ENCODE peak calls at places on chromosomes 7 and 10, in four cellular contexts. One of them, this sample, is unnamed.

GRCh38 chr10:112613620-112614019 is 166.6 kb downstream of the VTI1A start:
- DNase-seq in left ventricle myocardium inferior: peak
- DNase-seq in CD4-positive, alpha-beta T cell: no peak
- DNase-seq in neural crest cell: no peak
- DNase-seq in this sample: no peak

GRCh38 chr7:31058122-31058521 is 6.0 kb downstream of the ADCYAP1R1 start:
- DNase-seq in left ventricle myocardium inferior: no peak
- DNase-seq in CD4-positive, alpha-beta T cell: no peak
- DNase-seq in neural crest cell: no peak
- DNase-seq in this sample: peak

GRCh38 chr7:95611224-95611623 is 14.9 kb upstream of the PDK4 start:
- DNase-seq in left ventricle myocardium inferior: no peak
- DNase-seq in CD4-positive, alpha-beta T cell: no peak
- DNase-seq in neural crest cell: no peak
- DNase-seq in this sample: no peak

GRCh38 chr7:140732436-140732835 is 35.9 kb downstream of the NDUFB2 start:
- DNase-seq in left ventricle myocardium inferior: no peak
- DNase-seq in CD4-positive, alpha-beta T cell: no peak
- DNase-seq in neural crest cell: no peak
- DNase-seq in this sample: no peak

GRCh38 chr7:25805027-25805687 is 346.8 kb upstream of the NFE2L3 start:
- DNase-seq in left ventricle myocardium inferior: no peak
- DNase-seq in CD4-positive, alpha-beta T cell: no peak
- DNase-seq in neural crest cell: no peak
- DNase-seq in this sample: no peak

GRCh38 chr7:47378728-47379395 is 203.0 kb downstream of the TNS3 start:
- DNase-seq in left ventricle myocardium inferior: no peak
- DNase-seq in CD4-positive, alpha-beta T cell: no peak
- DNase-seq in neural crest cell: no peak
- DNase-seq in this sample: no peak

GRCh38 chr10:124632566-124632965 is 111.6 kb downstream of the FAM53B start:
- DNase-seq in left ventricle myocardium inferior: no peak
- DNase-seq in CD4-positive, alpha-beta T cell: no peak
- DNase-seq in neural crest cell: no peak
- DNase-seq in this sample: no peak

GRCh38 chr7:20514364-20514763 is 101.1 kb upstream of the ABCB5 start:
- DNase-seq in left ventricle myocardium inferior: peak
- DNase-seq in CD4-positive, alpha-beta T cell: no peak
- DNase-seq in neural crest cell: no peak
- DNase-seq in this sample: no peak

GRCh38 chr10:20100157-20100556 is 283.9 kb downstream of the PLXDC2 start:
- DNase-seq in left ventricle myocardium inferior: no peak
- DNase-seq in CD4-positive, alpha-beta T cell: no peak
- DNase-seq in neural crest cell: no peak
- DNase-seq in this sample: no peak

GRCh38 chr7:18352339-18353255 is 143.0 kb upstream of the HDAC9 start:
- DNase-seq in left ventricle myocardium inferior: no peak
- DNase-seq in CD4-positive, alpha-beta T cell: no peak
- DNase-seq in neural crest cell: peak
- DNase-seq in this sample: peak

GRCh38 chr10:91286572-91286971 is 66.1 kb downstream of the PCGF5 start:
- DNase-seq in left ventricle myocardium inferior: no peak
- DNase-seq in CD4-positive, alpha-beta T cell: no peak
- DNase-seq in neural crest cell: no peak
- DNase-seq in this sample: no peak

GRCh38 chr7:140059288-140060242 is 3.2 kb downstream of the PARP12 start:
- DNase-seq in left ventricle myocardium inferior: peak
- DNase-seq in CD4-positive, alpha-beta T cell: peak
- DNase-seq in neural crest cell: no peak
- DNase-seq in this sample: peak

GRCh38 chr10:114507449-114507848 is 103.1 kb upstream of the AFAP1L2 start:
- DNase-seq in left ventricle myocardium inferior: peak
- DNase-seq in CD4-positive, alpha-beta T cell: no peak
- DNase-seq in neural crest cell: no peak
- DNase-seq in this sample: no peak

GRCh38 chr7:139722604-139723003 is 55.2 kb downstream of the HIPK2 start:
- DNase-seq in left ventricle myocardium inferior: no peak
- DNase-seq in CD4-positive, alpha-beta T cell: no peak
- DNase-seq in neural crest cell: no peak
- DNase-seq in this sample: no peak

GRCh38 chr10:122849900-122850605 is 4.4 kb upstream of the CUZD1 start:
- DNase-seq in left ventricle myocardium inferior: no peak
- DNase-seq in CD4-positive, alpha-beta T cell: no peak
- DNase-seq in neural crest cell: no peak
- DNase-seq in this sample: no peak

GRCh38 chr10:97542169-97543024 is 30.2 kb upstream of the ANKRD2 start:
- DNase-seq in left ventricle myocardium inferior: peak
- DNase-seq in CD4-positive, alpha-beta T cell: no peak
- DNase-seq in neural crest cell: no peak
- DNase-seq in this sample: peak

GRCh38 chr10:123669901-123670300 is 3.7 kb downstream of the GPR26 start:
- DNase-seq in left ventricle myocardium inferior: no peak
- DNase-seq in CD4-positive, alpha-beta T cell: no peak
- DNase-seq in neural crest cell: no peak
- DNase-seq in this sample: peak

GRCh38 chr10:46523881-46524470 is 32.5 kb downstream of the GPRIN2 start:
- DNase-seq in left ventricle myocardium inferior: peak
- DNase-seq in CD4-positive, alpha-beta T cell: no peak
- DNase-seq in neural crest cell: no peak
- DNase-seq in this sample: peak

GRCh38 chr10:75722609-75723008 is 291.2 kb downstream of the LRMDA start:
- DNase-seq in left ventricle myocardium inferior: no peak
- DNase-seq in CD4-positive, alpha-beta T cell: no peak
- DNase-seq in neural crest cell: no peak
- DNase-seq in this sample: no peak

GRCh38 chr10:44811072-44811471 is 100.1 kb upstream of the TMEM72 start:
- DNase-seq in left ventricle myocardium inferior: no peak
- DNase-seq in CD4-positive, alpha-beta T cell: no peak
- DNase-seq in neural crest cell: no peak
- DNase-seq in this sample: no peak

GRCh38 chr10:30495687-30496086 is 61.7 kb downstream of the MAP3K8 start:
- DNase-seq in left ventricle myocardium inferior: no peak
- DNase-seq in CD4-positive, alpha-beta T cell: no peak
- DNase-seq in neural crest cell: no peak
- DNase-seq in this sample: peak

GRCh38 chr10:34139559-34139958 is 675.5 kb downstream of the PARD3 start:
- DNase-seq in left ventricle myocardium inferior: no peak
- DNase-seq in CD4-positive, alpha-beta T cell: no peak
- DNase-seq in neural crest cell: no peak
- DNase-seq in this sample: no peak

GRCh38 chr10:102835007-102835482 is 2.2 kb downstream of the CYP17A1 start:
- DNase-seq in left ventricle myocardium inferior: peak
- DNase-seq in CD4-positive, alpha-beta T cell: peak
- DNase-seq in neural crest cell: peak
- DNase-seq in this sample: peak

GRCh38 chr10:84244651-84245270 is at the start of gene RGR:
- DNase-seq in left ventricle myocardium inferior: peak
- DNase-seq in CD4-positive, alpha-beta T cell: no peak
- DNase-seq in neural crest cell: peak
- DNase-seq in this sample: no peak

GRCh38 chr7:108227360-108227749 is 97.2 kb upstream of the LAMB4 start:
- DNase-seq in left ventricle myocardium inferior: no peak
- DNase-seq in CD4-positive, alpha-beta T cell: no peak
- DNase-seq in neural crest cell: no peak
- DNase-seq in this sample: no peak

GRCh38 chr7:156816943-156817572 is 75.9 kb downstream of the LMBR1 start:
- DNase-seq in left ventricle myocardium inferior: no peak
- DNase-seq in CD4-positive, alpha-beta T cell: no peak
- DNase-seq in neural crest cell: no peak
- DNase-seq in this sample: peak

GRCh38 chr7:156818133-156818532 is 74.8 kb downstream of the LMBR1 start:
- DNase-seq in left ventricle myocardium inferior: no peak
- DNase-seq in CD4-positive, alpha-beta T cell: no peak
- DNase-seq in neural crest cell: no peak
- DNase-seq in this sample: no peak

GRCh38 chr7:156819733-156820295 is 73.2 kb downstream of the LMBR1 start:
- DNase-seq in left ventricle myocardium inferior: no peak
- DNase-seq in CD4-positive, alpha-beta T cell: no peak
- DNase-seq in neural crest cell: no peak
- DNase-seq in this sample: no peak

GRCh38 chr7:156823441-156823840 is 69.5 kb downstream of the LMBR1 start:
- DNase-seq in left ventricle myocardium inferior: no peak
- DNase-seq in CD4-positive, alpha-beta T cell: no peak
- DNase-seq in neural crest cell: no peak
- DNase-seq in this sample: no peak

DNA sequence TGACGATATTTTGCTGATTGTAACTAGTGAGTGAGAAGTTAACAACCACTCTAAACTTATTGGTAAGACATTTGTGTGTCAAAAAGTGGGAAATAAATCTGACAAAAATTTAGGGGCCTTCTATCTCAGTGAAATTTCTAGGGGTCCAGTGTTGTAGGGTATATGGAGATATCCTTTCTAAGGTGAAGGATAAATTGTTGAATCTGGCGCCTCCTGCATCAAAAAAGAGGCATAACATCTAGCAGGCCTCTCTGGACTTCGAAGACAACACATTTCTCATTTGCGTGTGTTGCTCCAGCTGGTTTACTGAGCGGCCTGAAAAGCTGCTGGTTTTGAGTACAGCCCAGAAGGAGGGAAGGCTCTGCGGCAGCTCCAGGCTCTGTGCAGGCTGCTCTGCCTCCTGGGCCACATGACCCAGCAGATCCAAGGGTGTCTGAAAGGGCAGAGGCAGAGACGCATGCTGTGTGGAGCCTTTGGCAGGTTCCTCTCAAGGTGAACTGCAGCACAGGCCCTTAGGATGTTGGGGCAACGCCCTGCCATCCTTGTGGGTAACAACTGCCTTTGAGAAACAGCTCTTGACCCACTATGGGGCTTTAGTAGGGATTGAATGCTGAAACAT is 72.4 kb downstream of the LMBR1 start:
- DNase-seq in left ventricle myocardium inferior: no peak
- DNase-seq in CD4-positive, alpha-beta T cell: no peak
- DNase-seq in neural crest cell: no peak
- DNase-seq in this sample: no peak
- TF ChIP-seq CTCF in left ventricle myocardium inferior: peak
- TF ChIP-seq CTCF in CD4-positive, alpha-beta T cell: no peak
- TF ChIP-seq CTCF in neural crest cell: peak
- TF ChIP-seq CTCF in this sample: peak

GRCh38 chr10:78436706-78437406 is 403.2 kb downstream of the RPS24 start:
- DNase-seq in left ventricle myocardium inferior: no peak
- DNase-seq in CD4-positive, alpha-beta T cell: no peak
- DNase-seq in neural crest cell: no peak
- DNase-seq in this sample: no peak

GRCh38 chr10:78438907-78439809 is 405.5 kb downstream of the RPS24 start:
- DNase-seq in left ventricle myocardium inferior: no peak
- DNase-seq in CD4-positive, alpha-beta T cell: no peak
- DNase-seq in neural crest cell: no peak
- DNase-seq in this sample: no peak

GRCh38 chr10:78436223-78436575 is 402.5 kb downstream of the RPS24 start:
- DNase-seq in left ventricle myocardium inferior: no peak
- DNase-seq in CD4-positive, alpha-beta T cell: no peak
- DNase-seq in neural crest cell: no peak
- DNase-seq in this sample: no peak

GRCh38 chr10:78437407-78437768 is 403.7 kb downstream of the RPS24 start:
- DNase-seq in left ventricle myocardium inferior: no peak
- DNase-seq in CD4-positive, alpha-beta T cell: no peak
- DNase-seq in neural crest cell: no peak
- DNase-seq in this sample: no peak

DNA sequence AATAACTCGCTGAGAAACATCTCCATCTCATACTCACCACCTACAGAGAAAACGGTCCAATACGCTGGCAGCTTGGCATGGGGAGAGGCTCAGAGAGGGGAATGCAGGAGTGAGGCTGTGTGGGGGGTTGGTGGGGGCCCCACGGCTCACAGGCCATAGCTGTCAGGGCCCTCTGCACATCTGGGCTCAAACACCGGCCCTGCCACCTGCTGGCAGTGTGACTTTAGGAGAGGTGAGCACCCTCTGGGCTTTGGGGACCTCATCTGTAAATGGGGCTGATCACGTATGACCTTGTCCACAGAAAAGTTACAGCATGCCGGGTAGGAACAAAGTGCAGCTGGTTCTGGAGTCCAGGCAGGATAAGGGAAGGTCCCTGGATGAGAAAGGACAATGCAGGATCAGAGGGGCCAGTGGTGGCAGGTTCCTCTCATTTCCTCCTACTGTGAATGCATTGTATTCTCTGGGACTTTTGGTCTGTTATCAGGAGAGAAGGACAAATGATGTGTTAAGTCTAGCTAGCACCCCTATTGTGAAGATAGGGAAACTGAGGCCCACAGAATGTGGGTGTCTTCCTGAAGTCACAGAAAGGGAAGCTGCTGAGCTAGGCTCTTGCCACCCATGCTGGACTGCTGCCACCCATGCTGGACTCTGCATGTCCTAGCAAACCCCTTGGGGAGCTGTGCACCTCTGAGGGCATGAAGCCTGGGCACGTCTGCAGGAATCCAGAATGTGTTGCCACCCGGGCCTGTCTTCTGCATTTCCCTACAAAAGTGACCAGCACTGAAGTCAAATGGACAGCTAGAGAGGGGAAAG is 404.6 kb downstream of the RPS24 start:
- DNase-seq in left ventricle myocardium inferior: no peak
- DNase-seq in CD4-positive, alpha-beta T cell: no peak
- DNase-seq in neural crest cell: no peak
- DNase-seq in this sample: no peak
- TF ChIP-seq CTCF in left ventricle myocardium inferior: peak
- TF ChIP-seq CTCF in CD4-positive, alpha-beta T cell: no peak
- TF ChIP-seq CTCF in neural crest cell: no peak
- TF ChIP-seq CTCF in this sample: peak

GRCh38 chr10:117090831-117091230 is 47.2 kb downstream of the VAX1 start:
- DNase-seq in left ventricle myocardium inferior: no peak
- DNase-seq in CD4-positive, alpha-beta T cell: no peak
- DNase-seq in neural crest cell: no peak
- DNase-seq in this sample: no peak

GRCh38 chr10:117094856-117095255 is 43.2 kb downstream of the VAX1 start:
- DNase-seq in left ventricle myocardium inferior: no peak
- DNase-seq in CD4-positive, alpha-beta T cell: no peak
- DNase-seq in neural crest cell: no peak
- DNase-seq in this sample: no peak

GRCh38 chr10:117096559-117097201 is 41.4 kb downstream of the VAX1 start:
- DNase-seq in left ventricle myocardium inferior: no peak
- DNase-seq in CD4-positive, alpha-beta T cell: no peak
- DNase-seq in neural crest cell: no peak
- DNase-seq in this sample: no peak

GRCh38 chr10:117087521-117087920 is 50.5 kb downstream of the VAX1 start:
- DNase-seq in left ventricle myocardium inferior: no peak
- DNase-seq in CD4-positive, alpha-beta T cell: no peak
- DNase-seq in neural crest cell: no peak
- DNase-seq in this sample: no peak

DNA sequence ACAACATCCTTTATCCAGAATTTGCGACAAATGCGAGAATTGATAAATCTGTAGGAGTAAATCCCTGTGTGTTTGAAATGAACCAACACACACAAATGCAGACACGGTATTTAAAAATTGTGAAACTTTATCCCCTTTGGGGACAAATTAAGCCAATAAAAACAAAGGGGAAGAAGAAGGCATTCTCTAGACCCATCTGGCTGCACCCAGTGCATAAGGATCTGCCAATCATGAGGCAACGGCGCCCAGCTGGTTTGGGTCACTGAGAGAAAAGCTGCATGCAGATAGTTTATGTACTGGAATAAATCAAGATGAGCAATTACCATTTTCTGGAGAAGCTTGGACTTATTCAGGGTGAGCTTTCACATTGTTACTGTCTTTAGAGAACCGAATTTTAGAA is 45.7 kb downstream of the VAX1 start:
- DNase-seq in left ventricle myocardium inferior: no peak
- DNase-seq in CD4-positive, alpha-beta T cell: no peak
- DNase-seq in neural crest cell: no peak
- DNase-seq in this sample: no peak
- TF ChIP-seq CTCF in left ventricle myocardium inferior: no peak
- TF ChIP-seq CTCF in CD4-positive, alpha-beta T cell: no peak
- TF ChIP-seq CTCF in neural crest cell: no peak
- TF ChIP-seq CTCF in this sample: no peak

GRCh38 chr10:95208702-95209391 is 14.8 kb downstream of the ACSM6 start:
- DNase-seq in left ventricle myocardium inferior: no peak
- DNase-seq in CD4-positive, alpha-beta T cell: no peak
- DNase-seq in neural crest cell: no peak
- DNase-seq in this sample: no peak
- TF ChIP-seq CTCF in left ventricle myocardium inferior: peak
- TF ChIP-seq CTCF in CD4-positive, alpha-beta T cell: no peak
- TF ChIP-seq CTCF in neural crest cell: peak
- TF ChIP-seq CTCF in this sample: peak